ENCODE peak calls at places on chromosomes 11 and 22, in ten cellular contexts. One of them, this sample, is unnamed.

GRCh38 chr22:39212721-39213376 is 31.9 kb downstream of the PDGFB start:
- DNase-seq in T-helper 17 cell: no peak
- DNase-seq in memory B cell: no peak
- DNase-seq in AG08395: no peak
- DNase-seq in trophoblast cell: peak
- DNase-seq in fibroblast of villous mesenchyme: peak
- DNase-seq in activated naive CD4-positive, alpha-beta T cell treated with anti-CD3 and anti-CD28 coated beads, Interleukin-2, amount 10 ng/mL, durations not matched to agents 7 days and 5 days: peak
- DNase-seq in substantia nigra: no peak
- DNase-seq in foreskin fibroblast: peak
- DNase-seq in neural crest cell: no peak
- DNase-seq in this sample: no peak

GRCh38 chr22:48389916-48390315 is 1437.8 kb downstream of the BRD1 start:
- DNase-seq in T-helper 17 cell: no peak
- DNase-seq in memory B cell: no peak
- DNase-seq in AG08395: no peak
- DNase-seq in trophoblast cell: no peak
- DNase-seq in fibroblast of villous mesenchyme: no peak
- DNase-seq in activated naive CD4-positive, alpha-beta T cell treated with anti-CD3 and anti-CD28 coated beads, Interleukin-2, amount 10 ng/mL, durations not matched to agents 7 days and 5 days: no peak
- DNase-seq in substantia nigra: no peak
- DNase-seq in foreskin fibroblast: no peak
- DNase-seq in neural crest cell: no peak
- DNase-seq in this sample: no peak

GRCh38 chr11:66970808-66971442 is 4.2 kb upstream of the C11orf86 start:
- DNase-seq in T-helper 17 cell: no peak
- DNase-seq in memory B cell: no peak
- DNase-seq in AG08395: peak
- DNase-seq in trophoblast cell: peak
- DNase-seq in fibroblast of villous mesenchyme: peak
- DNase-seq in activated naive CD4-positive, alpha-beta T cell treated with anti-CD3 and anti-CD28 coated beads, Interleukin-2, amount 10 ng/mL, durations not matched to agents 7 days and 5 days: no peak
- DNase-seq in substantia nigra: no peak
- DNase-seq in foreskin fibroblast: peak
- DNase-seq in neural crest cell: no peak
- DNase-seq in this sample: no peak

GRCh38 chr22:23832226-23833016 is 6.4 kb downstream of the DERL3 start:
- DNase-seq in T-helper 17 cell: no peak
- DNase-seq in memory B cell: no peak
- DNase-seq in AG08395: no peak
- DNase-seq in trophoblast cell: no peak
- DNase-seq in fibroblast of villous mesenchyme: no peak
- DNase-seq in activated naive CD4-positive, alpha-beta T cell treated with anti-CD3 and anti-CD28 coated beads, Interleukin-2, amount 10 ng/mL, durations not matched to agents 7 days and 5 days: no peak
- DNase-seq in substantia nigra: no peak
- DNase-seq in foreskin fibroblast: no peak
- DNase-seq in neural crest cell: no peak
- DNase-seq in this sample: no peak

GRCh38 chr11:96199563-96200025 is 143.4 kb downstream of the MAML2 start:
- DNase-seq in T-helper 17 cell: no peak
- DNase-seq in memory B cell: no peak
- DNase-seq in AG08395: no peak
- DNase-seq in trophoblast cell: peak
- DNase-seq in fibroblast of villous mesenchyme: peak
- DNase-seq in activated naive CD4-positive, alpha-beta T cell treated with anti-CD3 and anti-CD28 coated beads, Interleukin-2, amount 10 ng/mL, durations not matched to agents 7 days and 5 days: no peak
- DNase-seq in substantia nigra: no peak
- DNase-seq in foreskin fibroblast: no peak
- DNase-seq in neural crest cell: no peak
- DNase-seq in this sample: peak

GRCh38 chr11:78647986-78648875 is 73.6 kb upstream of the NARS2 start:
- DNase-seq in T-helper 17 cell: no peak
- DNase-seq in memory B cell: no peak
- DNase-seq in AG08395: no peak
- DNase-seq in trophoblast cell: peak
- DNase-seq in fibroblast of villous mesenchyme: no peak
- DNase-seq in activated naive CD4-positive, alpha-beta T cell treated with anti-CD3 and anti-CD28 coated beads, Interleukin-2, amount 10 ng/mL, durations not matched to agents 7 days and 5 days: no peak
- DNase-seq in substantia nigra: no peak
- DNase-seq in foreskin fibroblast: no peak
- DNase-seq in neural crest cell: no peak
- DNase-seq in this sample: no peak

GRCh38 chr22:23767673-23768548 is at the start of gene CHCHD10:
- DNase-seq in T-helper 17 cell: peak
- DNase-seq in memory B cell: peak
- DNase-seq in AG08395: peak
- DNase-seq in trophoblast cell: peak
- DNase-seq in fibroblast of villous mesenchyme: peak
- DNase-seq in activated naive CD4-positive, alpha-beta T cell treated with anti-CD3 and anti-CD28 coated beads, Interleukin-2, amount 10 ng/mL, durations not matched to agents 7 days and 5 days: peak
- DNase-seq in substantia nigra: peak
- DNase-seq in foreskin fibroblast: peak
- DNase-seq in neural crest cell: peak
- DNase-seq in this sample: peak

GRCh38 chr22:19734837-19735382 is 11.6 kb downstream of the GP1BB start:
- DNase-seq in T-helper 17 cell: no peak
- DNase-seq in memory B cell: no peak
- DNase-seq in AG08395: no peak
- DNase-seq in trophoblast cell: no peak
- DNase-seq in fibroblast of villous mesenchyme: no peak
- DNase-seq in activated naive CD4-positive, alpha-beta T cell treated with anti-CD3 and anti-CD28 coated beads, Interleukin-2, amount 10 ng/mL, durations not matched to agents 7 days and 5 days: no peak
- DNase-seq in substantia nigra: no peak
- DNase-seq in foreskin fibroblast: no peak
- DNase-seq in neural crest cell: no peak
- DNase-seq in this sample: no peak

GRCh38 chr22:24426859-24427499 is 420 bp upstream of the ADORA2A start:
- DNase-seq in T-helper 17 cell: no peak
- DNase-seq in memory B cell: no peak
- DNase-seq in AG08395: no peak
- DNase-seq in trophoblast cell: no peak
- DNase-seq in fibroblast of villous mesenchyme: no peak
- DNase-seq in activated naive CD4-positive, alpha-beta T cell treated with anti-CD3 and anti-CD28 coated beads, Interleukin-2, amount 10 ng/mL, durations not matched to agents 7 days and 5 days: no peak
- DNase-seq in substantia nigra: no peak
- DNase-seq in foreskin fibroblast: no peak
- DNase-seq in neural crest cell: no peak
- DNase-seq in this sample: no peak

GRCh38 chr22:42056757-42057511 is 13.7 kb downstream of the NAGA start:
- DNase-seq in T-helper 17 cell: no peak
- DNase-seq in memory B cell: no peak
- DNase-seq in AG08395: no peak
- DNase-seq in trophoblast cell: no peak
- DNase-seq in fibroblast of villous mesenchyme: no peak
- DNase-seq in activated naive CD4-positive, alpha-beta T cell treated with anti-CD3 and anti-CD28 coated beads, Interleukin-2, amount 10 ng/mL, durations not matched to agents 7 days and 5 days: no peak
- DNase-seq in substantia nigra: no peak
- DNase-seq in foreskin fibroblast: no peak
- DNase-seq in neural crest cell: no peak
- DNase-seq in this sample: no peak

GRCh38 chr11:121544956-121545355 is 92.2 kb upstream of the SORL1-AS1 start:
- DNase-seq in T-helper 17 cell: no peak
- DNase-seq in memory B cell: no peak
- DNase-seq in AG08395: no peak
- DNase-seq in trophoblast cell: no peak
- DNase-seq in fibroblast of villous mesenchyme: no peak
- DNase-seq in activated naive CD4-positive, alpha-beta T cell treated with anti-CD3 and anti-CD28 coated beads, Interleukin-2, amount 10 ng/mL, durations not matched to agents 7 days and 5 days: peak
- DNase-seq in substantia nigra: no peak
- DNase-seq in foreskin fibroblast: no peak
- DNase-seq in neural crest cell: no peak
- DNase-seq in this sample: no peak

GRCh38 chr11:12130180-12130980 is 20.0 kb downstream of the MICAL2 start:
- DNase-seq in T-helper 17 cell: no peak
- DNase-seq in memory B cell: no peak
- DNase-seq in AG08395: no peak
- DNase-seq in trophoblast cell: no peak
- DNase-seq in fibroblast of villous mesenchyme: no peak
- DNase-seq in activated naive CD4-positive, alpha-beta T cell treated with anti-CD3 and anti-CD28 coated beads, Interleukin-2, amount 10 ng/mL, durations not matched to agents 7 days and 5 days: no peak
- DNase-seq in substantia nigra: no peak
- DNase-seq in foreskin fibroblast: no peak
- DNase-seq in neural crest cell: no peak
- DNase-seq in this sample: no peak

GRCh38 chr22:26038365-26038764 is 130.9 kb upstream of the SEZ6L start:
- DNase-seq in T-helper 17 cell: no peak
- DNase-seq in memory B cell: no peak
- DNase-seq in AG08395: no peak
- DNase-seq in trophoblast cell: no peak
- DNase-seq in fibroblast of villous mesenchyme: no peak
- DNase-seq in activated naive CD4-positive, alpha-beta T cell treated with anti-CD3 and anti-CD28 coated beads, Interleukin-2, amount 10 ng/mL, durations not matched to agents 7 days and 5 days: no peak
- DNase-seq in substantia nigra: no peak
- DNase-seq in foreskin fibroblast: no peak
- DNase-seq in neural crest cell: no peak
- DNase-seq in this sample: no peak

GRCh38 chr11:1349074-1349931 is 39.9 kb upstream of the TOLLIP start:
- DNase-seq in T-helper 17 cell: no peak
- DNase-seq in memory B cell: no peak
- DNase-seq in AG08395: no peak
- DNase-seq in trophoblast cell: no peak
- DNase-seq in fibroblast of villous mesenchyme: no peak
- DNase-seq in activated naive CD4-positive, alpha-beta T cell treated with anti-CD3 and anti-CD28 coated beads, Interleukin-2, amount 10 ng/mL, durations not matched to agents 7 days and 5 days: no peak
- DNase-seq in substantia nigra: no peak
- DNase-seq in foreskin fibroblast: no peak
- DNase-seq in neural crest cell: peak
- DNase-seq in this sample: no peak

GRCh38 chr11:65415499-65416340 is 6.9 kb upstream of the NEAT1 start:
- DNase-seq in T-helper 17 cell: no peak
- DNase-seq in memory B cell: no peak
- DNase-seq in AG08395: no peak
- DNase-seq in trophoblast cell: no peak
- DNase-seq in fibroblast of villous mesenchyme: no peak
- DNase-seq in activated naive CD4-positive, alpha-beta T cell treated with anti-CD3 and anti-CD28 coated beads, Interleukin-2, amount 10 ng/mL, durations not matched to agents 7 days and 5 days: no peak
- DNase-seq in substantia nigra: no peak
- DNase-seq in foreskin fibroblast: no peak
- DNase-seq in neural crest cell: no peak
- DNase-seq in this sample: no peak

GRCh38 chr11:130782361-130783221 is 133.7 kb downstream of the SNX19 start:
- DNase-seq in T-helper 17 cell: no peak
- DNase-seq in memory B cell: no peak
- DNase-seq in AG08395: peak
- DNase-seq in trophoblast cell: peak
- DNase-seq in fibroblast of villous mesenchyme: peak
- DNase-seq in activated naive CD4-positive, alpha-beta T cell treated with anti-CD3 and anti-CD28 coated beads, Interleukin-2, amount 10 ng/mL, durations not matched to agents 7 days and 5 days: no peak
- DNase-seq in substantia nigra: no peak
- DNase-seq in foreskin fibroblast: no peak
- DNase-seq in neural crest cell: no peak
- DNase-seq in this sample: no peak

GRCh38 chr11:68911731-68912130 is 8.0 kb downstream of the IGHMBP2 start:
- DNase-seq in T-helper 17 cell: no peak
- DNase-seq in memory B cell: no peak
- DNase-seq in AG08395: no peak
- DNase-seq in trophoblast cell: no peak
- DNase-seq in fibroblast of villous mesenchyme: no peak
- DNase-seq in activated naive CD4-positive, alpha-beta T cell treated with anti-CD3 and anti-CD28 coated beads, Interleukin-2, amount 10 ng/mL, durations not matched to agents 7 days and 5 days: no peak
- DNase-seq in substantia nigra: no peak
- DNase-seq in foreskin fibroblast: no peak
- DNase-seq in neural crest cell: no peak
- DNase-seq in this sample: no peak

GRCh38 chr11:48170840-48171233 is 45.8 kb upstream of the OR4B1 start:
- DNase-seq in T-helper 17 cell: no peak
- DNase-seq in memory B cell: no peak
- DNase-seq in AG08395: peak
- DNase-seq in trophoblast cell: peak
- DNase-seq in fibroblast of villous mesenchyme: peak
- DNase-seq in activated naive CD4-positive, alpha-beta T cell treated with anti-CD3 and anti-CD28 coated beads, Interleukin-2, amount 10 ng/mL, durations not matched to agents 7 days and 5 days: no peak
- DNase-seq in substantia nigra: no peak
- DNase-seq in foreskin fibroblast: peak
- DNase-seq in neural crest cell: no peak
- DNase-seq in this sample: no peak

GRCh38 chr11:119085523-119085878 is 820 bp downstream of the HMBS start:
- DNase-seq in T-helper 17 cell: no peak
- DNase-seq in memory B cell: no peak
- DNase-seq in AG08395: peak
- DNase-seq in trophoblast cell: no peak
- DNase-seq in fibroblast of villous mesenchyme: peak
- DNase-seq in activated naive CD4-positive, alpha-beta T cell treated with anti-CD3 and anti-CD28 coated beads, Interleukin-2, amount 10 ng/mL, durations not matched to agents 7 days and 5 days: no peak
- DNase-seq in substantia nigra: no peak
- DNase-seq in foreskin fibroblast: no peak
- DNase-seq in neural crest cell: no peak
- DNase-seq in this sample: no peak

GRCh38 chr11:44096360-44097188 is 1.1 kb downstream of the EXT2 start:
- DNase-seq in T-helper 17 cell: no peak
- DNase-seq in memory B cell: no peak
- DNase-seq in AG08395: peak
- DNase-seq in trophoblast cell: peak
- DNase-seq in fibroblast of villous mesenchyme: peak
- DNase-seq in activated naive CD4-positive, alpha-beta T cell treated with anti-CD3 and anti-CD28 coated beads, Interleukin-2, amount 10 ng/mL, durations not matched to agents 7 days and 5 days: no peak
- DNase-seq in substantia nigra: no peak
- DNase-seq in foreskin fibroblast: peak
- DNase-seq in neural crest cell: no peak
- DNase-seq in this sample: no peak

GRCh38 chr11:41051919-41052630 is 407.4 kb downstream of the LRRC4C start:
- DNase-seq in T-helper 17 cell: no peak
- DNase-seq in memory B cell: no peak
- DNase-seq in AG08395: no peak
- DNase-seq in trophoblast cell: no peak
- DNase-seq in fibroblast of villous mesenchyme: no peak
- DNase-seq in activated naive CD4-positive, alpha-beta T cell treated with anti-CD3 and anti-CD28 coated beads, Interleukin-2, amount 10 ng/mL, durations not matched to agents 7 days and 5 days: no peak
- DNase-seq in substantia nigra: no peak
- DNase-seq in foreskin fibroblast: no peak
- DNase-seq in neural crest cell: no peak
- DNase-seq in this sample: no peak

GRCh38 chr22:34975721-34976120 is 90.2 kb upstream of the ISX start:
- DNase-seq in T-helper 17 cell: no peak
- DNase-seq in memory B cell: no peak
- DNase-seq in AG08395: no peak
- DNase-seq in trophoblast cell: no peak
- DNase-seq in fibroblast of villous mesenchyme: no peak
- DNase-seq in activated naive CD4-positive, alpha-beta T cell treated with anti-CD3 and anti-CD28 coated beads, Interleukin-2, amount 10 ng/mL, durations not matched to agents 7 days and 5 days: no peak
- DNase-seq in substantia nigra: no peak
- DNase-seq in foreskin fibroblast: no peak
- DNase-seq in neural crest cell: no peak
- DNase-seq in this sample: no peak

GRCh38 chr11:27926981-27927481 is 180.9 kb downstream of the KIF18A start:
- DNase-seq in T-helper 17 cell: no peak
- DNase-seq in memory B cell: no peak
- DNase-seq in AG08395: peak
- DNase-seq in trophoblast cell: peak
- DNase-seq in fibroblast of villous mesenchyme: peak
- DNase-seq in activated naive CD4-positive, alpha-beta T cell treated with anti-CD3 and anti-CD28 coated beads, Interleukin-2, amount 10 ng/mL, durations not matched to agents 7 days and 5 days: no peak
- DNase-seq in substantia nigra: no peak
- DNase-seq in foreskin fibroblast: peak
- DNase-seq in neural crest cell: no peak
- DNase-seq in this sample: no peak

GRCh38 chr11:102453286-102453797 is 777 bp upstream of the TMEM123 start:
- DNase-seq in T-helper 17 cell: peak
- DNase-seq in memory B cell: no peak
- DNase-seq in AG08395: peak
- DNase-seq in trophoblast cell: no peak
- DNase-seq in fibroblast of villous mesenchyme: no peak
- DNase-seq in activated naive CD4-positive, alpha-beta T cell treated with anti-CD3 and anti-CD28 coated beads, Interleukin-2, amount 10 ng/mL, durations not matched to agents 7 days and 5 days: no peak
- DNase-seq in substantia nigra: no peak
- DNase-seq in foreskin fibroblast: no peak
- DNase-seq in neural crest cell: no peak
- DNase-seq in this sample: no peak

GRCh38 chr22:28237783-28238182 is 318.7 kb upstream of the PITPNB start:
- DNase-seq in T-helper 17 cell: no peak
- DNase-seq in memory B cell: no peak
- DNase-seq in AG08395: no peak
- DNase-seq in trophoblast cell: no peak
- DNase-seq in fibroblast of villous mesenchyme: no peak
- DNase-seq in activated naive CD4-positive, alpha-beta T cell treated with anti-CD3 and anti-CD28 coated beads, Interleukin-2, amount 10 ng/mL, durations not matched to agents 7 days and 5 days: no peak
- DNase-seq in substantia nigra: no peak
- DNase-seq in foreskin fibroblast: no peak
- DNase-seq in neural crest cell: no peak
- DNase-seq in this sample: no peak

GRCh38 chr22:39290724-39291161 is 28.7 kb downstream of the RPL3 start:
- DNase-seq in T-helper 17 cell: no peak
- DNase-seq in memory B cell: no peak
- DNase-seq in AG08395: no peak
- DNase-seq in trophoblast cell: peak
- DNase-seq in fibroblast of villous mesenchyme: peak
- DNase-seq in activated naive CD4-positive, alpha-beta T cell treated with anti-CD3 and anti-CD28 coated beads, Interleukin-2, amount 10 ng/mL, durations not matched to agents 7 days and 5 days: no peak
- DNase-seq in substantia nigra: no peak
- DNase-seq in foreskin fibroblast: no peak
- DNase-seq in neural crest cell: no peak
- DNase-seq in this sample: no peak

GRCh38 chr11:111393096-111393495 is 14.0 kb upstream of the POU2AF1 start:
- DNase-seq in T-helper 17 cell: no peak
- DNase-seq in memory B cell: no peak
- DNase-seq in AG08395: no peak
- DNase-seq in trophoblast cell: peak
- DNase-seq in fibroblast of villous mesenchyme: no peak
- DNase-seq in activated naive CD4-positive, alpha-beta T cell treated with anti-CD3 and anti-CD28 coated beads, Interleukin-2, amount 10 ng/mL, durations not matched to agents 7 days and 5 days: no peak
- DNase-seq in substantia nigra: no peak
- DNase-seq in foreskin fibroblast: no peak
- DNase-seq in neural crest cell: no peak
- DNase-seq in this sample: no peak

GRCh38 chr11:73939096-73939495 is 11.7 kb upstream of the DNAJB13 start:
- DNase-seq in T-helper 17 cell: no peak
- DNase-seq in memory B cell: no peak
- DNase-seq in AG08395: no peak
- DNase-seq in trophoblast cell: peak
- DNase-seq in fibroblast of villous mesenchyme: peak
- DNase-seq in activated naive CD4-positive, alpha-beta T cell treated with anti-CD3 and anti-CD28 coated beads, Interleukin-2, amount 10 ng/mL, durations not matched to agents 7 days and 5 days: no peak
- DNase-seq in substantia nigra: no peak
- DNase-seq in foreskin fibroblast: peak
- DNase-seq in neural crest cell: no peak
- DNase-seq in this sample: no peak

This sample was measured in T-helper 22 cell.